ENCODE peak calls at places on chromosome 20, in nine cellular contexts. One of them, this sample, is unnamed.

GRCh38 chr20:63896136-63896890 is 1.4 kb downstream of the DNAJC5 start:
- DNase-seq in DND-41: peak; percentile 28
- DNase-seq in fibroblast of lung: peak; percentile 20
- DNase-seq in cardiac fibroblast: peak; percentile 22
- DNase-seq in NCI-H446 treated with DMSO at 0.1 percent for 48 hours: no peak
- DNase-seq in CD8-positive, alpha-beta T cell: no peak
- DNase-seq in dorsolateral prefrontal cortex: peak; percentile 65
- DNase-seq in RCC 7860: peak; percentile 33
- DNase-seq in iPS-NIHi11: peak; percentile 33
- DNase-seq in this sample: peak; percentile 44

GRCh38 chr20:23156170-23156841 is 70.2 kb upstream of the CD93 start:
- DNase-seq in fibroblast of lung: peak; percentile 88
- DNase-seq in RCC 7860: peak; percentile 89
- DNase-seq in dorsolateral prefrontal cortex: no peak
- DNase-seq in CD8-positive, alpha-beta T cell: no peak
- DNase-seq in cardiac fibroblast: peak; percentile 52
- DNase-seq in iPS-NIHi11: no peak
- DNase-seq in NCI-H446 treated with DMSO at 0.1 percent for 48 hours: no peak
- DNase-seq in DND-41: no peak
- DNase-seq in this sample: peak; percentile 84

GRCh38 chr20:51470907-51471411 is 71.6 kb downstream of the NFATC2 start:
- DNase-seq in NCI-H446 treated with DMSO at 0.1 percent for 48 hours: no peak
- DNase-seq in CD8-positive, alpha-beta T cell: no peak
- DNase-seq in fibroblast of lung: no peak
- DNase-seq in cardiac fibroblast: no peak
- DNase-seq in RCC 7860: no peak
- DNase-seq in iPS-NIHi11: no peak
- DNase-seq in DND-41: no peak
- DNase-seq in dorsolateral prefrontal cortex: no peak
- DNase-seq in this sample: no peak

GRCh38 chr20:31839782-31840487 is 5.5 kb downstream of the FOXS1 start:
- DNase-seq in iPS-NIHi11: no peak
- DNase-seq in cardiac fibroblast: no peak
- DNase-seq in DND-41: no peak
- DNase-seq in NCI-H446 treated with DMSO at 0.1 percent for 48 hours: no peak
- DNase-seq in dorsolateral prefrontal cortex: no peak
- DNase-seq in CD8-positive, alpha-beta T cell: no peak
- DNase-seq in RCC 7860: peak; percentile 14
- DNase-seq in fibroblast of lung: no peak
- DNase-seq in this sample: no peak

GRCh38 chr20:43736588-43737091 is 9.8 kb upstream of the GTSF1L start:
- DNase-seq in dorsolateral prefrontal cortex: no peak
- DNase-seq in NCI-H446 treated with DMSO at 0.1 percent for 48 hours: no peak
- DNase-seq in CD8-positive, alpha-beta T cell: no peak
- DNase-seq in cardiac fibroblast: peak; percentile 33
- DNase-seq in RCC 7860: no peak
- DNase-seq in iPS-NIHi11: peak; percentile 65
- DNase-seq in DND-41: no peak
- DNase-seq in fibroblast of lung: no peak
- DNase-seq in this sample: no peak

GRCh38 chr20:4322499-4322898 is 307.1 kb upstream of the RNF24 start:
- DNase-seq in CD8-positive, alpha-beta T cell: no peak
- DNase-seq in NCI-H446 treated with DMSO at 0.1 percent for 48 hours: no peak
- DNase-seq in dorsolateral prefrontal cortex: no peak
- DNase-seq in fibroblast of lung: no peak
- DNase-seq in cardiac fibroblast: no peak
- DNase-seq in RCC 7860: no peak
- DNase-seq in DND-41: no peak
- DNase-seq in iPS-NIHi11: no peak
- DNase-seq in this sample: no peak

GRCh38 chr20:46807998-46808397 is 86.6 kb upstream of the EYA2 start:
- DNase-seq in dorsolateral prefrontal cortex: no peak
- DNase-seq in cardiac fibroblast: no peak
- DNase-seq in CD8-positive, alpha-beta T cell: no peak
- DNase-seq in NCI-H446 treated with DMSO at 0.1 percent for 48 hours: no peak
- DNase-seq in RCC 7860: no peak
- DNase-seq in iPS-NIHi11: no peak
- DNase-seq in fibroblast of lung: no peak
- DNase-seq in DND-41: no peak
- DNase-seq in this sample: no peak

GRCh38 chr20:38659613-38659880 is 57.9 kb downstream of the ARHGAP40 start:
- DNase-seq in CD8-positive, alpha-beta T cell: no peak
- DNase-seq in iPS-NIHi11: no peak
- DNase-seq in dorsolateral prefrontal cortex: no peak
- DNase-seq in DND-41: no peak
- DNase-seq in NCI-H446 treated with DMSO at 0.1 percent for 48 hours: no peak
- DNase-seq in RCC 7860: no peak
- DNase-seq in cardiac fibroblast: no peak
- DNase-seq in fibroblast of lung: no peak
- DNase-seq in this sample: no peak

GRCh38 chr20:56409521-56409920 is 2.5 kb upstream of the CASS4 start:
- DNase-seq in cardiac fibroblast: peak; percentile 96
- DNase-seq in CD8-positive, alpha-beta T cell: no peak
- DNase-seq in fibroblast of lung: peak; percentile 97
- DNase-seq in iPS-NIHi11: no peak
- DNase-seq in DND-41: no peak
- DNase-seq in RCC 7860: no peak
- DNase-seq in dorsolateral prefrontal cortex: no peak
- DNase-seq in NCI-H446 treated with DMSO at 0.1 percent for 48 hours: no peak
- DNase-seq in this sample: no peak

GRCh38 chr20:46151936-46152335 is 33.8 kb downstream of the CD40 start:
- DNase-seq in dorsolateral prefrontal cortex: no peak
- DNase-seq in DND-41: peak; percentile 39
- DNase-seq in RCC 7860: no peak
- DNase-seq in fibroblast of lung: no peak
- DNase-seq in CD8-positive, alpha-beta T cell: no peak
- DNase-seq in cardiac fibroblast: no peak
- DNase-seq in iPS-NIHi11: peak; percentile 84
- DNase-seq in NCI-H446 treated with DMSO at 0.1 percent for 48 hours: no peak
- DNase-seq in this sample: no peak

GRCh38 chr20:9177278-9177677 is 108.4 kb downstream of the PLCB4 start:
- DNase-seq in fibroblast of lung: no peak
- DNase-seq in RCC 7860: peak; percentile 17
- DNase-seq in iPS-NIHi11: no peak
- DNase-seq in dorsolateral prefrontal cortex: no peak
- DNase-seq in cardiac fibroblast: no peak
- DNase-seq in NCI-H446 treated with DMSO at 0.1 percent for 48 hours: no peak
- DNase-seq in DND-41: no peak
- DNase-seq in CD8-positive, alpha-beta T cell: no peak
- DNase-seq in this sample: no peak

GRCh38 chr20:23092409-23092756 is 6.3 kb upstream of the CD93 start:
- DNase-seq in DND-41: no peak
- DNase-seq in CD8-positive, alpha-beta T cell: no peak
- DNase-seq in RCC 7860: no peak
- DNase-seq in cardiac fibroblast: peak; percentile 36
- DNase-seq in NCI-H446 treated with DMSO at 0.1 percent for 48 hours: no peak
- DNase-seq in iPS-NIHi11: no peak
- DNase-seq in dorsolateral prefrontal cortex: no peak
- DNase-seq in fibroblast of lung: peak; percentile 18
- DNase-seq in this sample: no peak

GRCh38 chr20:24987873-24988835 is 4.4 kb downstream of the APMAP start:
- DNase-seq in DND-41: no peak
- DNase-seq in iPS-NIHi11: no peak
- DNase-seq in NCI-H446 treated with DMSO at 0.1 percent for 48 hours: no peak
- DNase-seq in dorsolateral prefrontal cortex: peak; percentile 13
- DNase-seq in RCC 7860: no peak
- DNase-seq in cardiac fibroblast: no peak
- DNase-seq in fibroblast of lung: no peak
- DNase-seq in CD8-positive, alpha-beta T cell: no peak
- DNase-seq in this sample: no peak

This sample was measured in epithelial cell of esophagus.